ENCODE peak calls at places on chromosome 9, in eight cellular contexts. J is cardiac fibroblast, W is fibroblast of mammary gland, N is BJ, R is body of pancreas, I is Peyer's patch, P is esophagus squamous epithelium, E is left ventricle myocardium inferior. K is an unnamed sample.

GRCh38 chr9:78542491-78543175 is 245.7 kb downstream of the PSAT1 start:
- DNase-seq in J (no peak), W (no peak), N (no peak), R (no peak), I (no peak), P (no peak), E (no peak), K (no peak)

GRCh38 chr9:6305954-6306563 is 22.1 kb upstream of the TPD52L3 start:
- DNase-seq in J (peak), W (peak), N (no peak), R (no peak), I (no peak), P (no peak), E (no peak), K (peak)

GRCh38 chr9:125428060-125428481 is 166.4 kb downstream of the GAPVD1 start:
- DNase-seq in J (peak), W (no peak), N (no peak), R (no peak), I (no peak), P (no peak), E (no peak), K (no peak)

GRCh38 chr9:76255781-76256455 is 138.3 kb downstream of the RFK start:
- DNase-seq in J (peak), W (peak), N (peak), R (peak), I (no peak), P (no peak), E (peak), K (no peak)

GRCh38 chr9:38333047-38333446 is 59.5 kb upstream of the ALDH1B1 start:
- DNase-seq in J (no peak), W (peak), N (no peak), R (no peak), I (no peak), P (no peak), E (no peak), K (no peak)

GRCh38 chr9:98085955-98086354 is 29.4 kb downstream of the NANS start:
- DNase-seq in J (peak), W (peak), N (no peak), R (no peak), I (no peak), P (no peak), E (no peak), K (no peak)

GRCh38 chr9:82996931-82997330 is 66.0 kb downstream of the RASEF start:
- DNase-seq in J (no peak), W (peak), N (no peak), R (no peak), I (no peak), P (no peak), E (no peak), K (no peak)

GRCh38 chr9:101513351-101513750 is 20.3 kb upstream of the RNF20 start:
- DNase-seq in J (no peak), W (no peak), N (no peak), R (no peak), I (no peak), P (no peak), E (no peak), K (no peak)

GRCh38 chr9:75715360-75715759 is 175.1 kb upstream of the PCSK5 start:
- DNase-seq in J (no peak), W (peak), N (no peak), R (no peak), I (no peak), P (no peak), E (no peak), K (no peak)

GRCh38 chr9:76451234-76451633 is 7.7 kb upstream of the GCNT1 start:
- DNase-seq in J (peak), W (peak), N (peak), R (no peak), I (no peak), P (no peak), E (no peak), K (peak)

GRCh38 chr9:37037137-37037743 is 3.2 kb upstream of the PAX5 start:
- DNase-seq in J (no peak), W (no peak), N (no peak), R (no peak), I (no peak), P (no peak), E (no peak), K (no peak)

GRCh38 chr9:71285191-71285656 is 163.8 kb upstream of the TRPM3 start:
- DNase-seq in J (peak), W (peak), N (no peak), R (peak), I (no peak), P (no peak), E (no peak), K (peak)

GRCh38 chr9:131562032-131562959 is 17.0 kb downstream of the PRRT1B start:
- DNase-seq in J (peak), W (peak), N (no peak), R (no peak), I (no peak), P (no peak), E (no peak), K (no peak)

GRCh38 chr9:109590945-109591344 is 92.8 kb upstream of the PTPN3 start:
- DNase-seq in J (no peak), W (no peak), N (no peak), R (peak), I (no peak), P (no peak), E (peak), K (no peak)

GRCh38 chr9:17776735-17777134 is 197.9 kb downstream of the SH3GL2 start:
- DNase-seq in J (peak), W (no peak), N (no peak), R (no peak), I (no peak), P (no peak), E (peak), K (no peak)

GRCh38 chr9:88388886-88389617 is 808 bp downstream of the SPIN1 start:
- DNase-seq in J (peak), W (peak), N (no peak), R (peak), I (peak), P (no peak), E (peak), K (no peak)

GRCh38 chr9:134099123-134099761 is 31.4 kb upstream of the BRD3 start:
- DNase-seq in J (peak), W (peak), N (no peak), R (peak), I (peak), P (no peak), E (no peak), K (peak)

GRCh38 chr9:73118297-73118696 is 33.4 kb upstream of the ANXA1 start:
- DNase-seq in J (no peak), W (peak), N (no peak), R (no peak), I (no peak), P (no peak), E (no peak), K (no peak)

GRCh38 chr9:80954521-80954920 is 734.8 kb downstream of the TLE1 start:
- DNase-seq in J (no peak), W (no peak), N (no peak), R (no peak), I (no peak), P (no peak), E (no peak), K (no peak)

GRCh38 chr9:35856206-35856605 is 14.0 kb downstream of the OR13J1 start:
- DNase-seq in J (no peak), W (no peak), N (no peak), R (no peak), I (no peak), P (no peak), E (no peak), K (no peak)

GRCh38 chr9:98280162-98280561 is 24.7 kb upstream of the TBC1D2 start:
- DNase-seq in J (no peak), W (no peak), N (no peak), R (no peak), I (no peak), P (no peak), E (no peak), K (no peak)

GRCh38 chr9:137069508-137070071 is 767 bp downstream of the SAPCD2 start:
- DNase-seq in J (no peak), W (no peak), N (no peak), R (no peak), I (no peak), P (no peak), E (no peak), K (no peak)

GRCh38 chr9:92970467-92970923 is 23.2 kb downstream of the FGD3 start:
- DNase-seq in J (no peak), W (peak), N (no peak), R (no peak), I (no peak), P (no peak), E (no peak), K (no peak)

GRCh38 chr9:112624711-112625707 is 92.9 kb downstream of the INIP start:
- DNase-seq in J (no peak), W (peak), N (no peak), R (no peak), I (no peak), P (no peak), E (no peak), K (no peak)

GRCh38 chr9:125524522-125524921 is 182.5 kb downstream of the MAPKAP1 start:
- DNase-seq in J (peak), W (peak), N (no peak), R (no peak), I (no peak), P (no peak), E (no peak), K (no peak)

GRCh38 chr9:127971357-127972315 is 9.2 kb downstream of the EEIG1 start:
- DNase-seq in J (no peak), W (no peak), N (no peak), R (no peak), I (peak), P (no peak), E (no peak), K (no peak)

GRCh38 chr9:95409650-95410426 is 92.3 kb upstream of the FANCC start:
- DNase-seq in J (peak), W (peak), N (peak), R (no peak), I (no peak), P (no peak), E (no peak), K (peak)

GRCh38 chr9:81804306-81804705 is 115.0 kb upstream of the TLE1 start:
- DNase-seq in J (no peak), W (peak), N (peak), R (no peak), I (no peak), P (no peak), E (no peak), K (no peak)

GRCh38 chr9:15155826-15156225 is 151.2 kb downstream of the TTC39B start:
- DNase-seq in J (peak), W (peak), N (no peak), R (no peak), I (no peak), P (no peak), E (no peak), K (no peak)

GRCh38 chr9:33489070-33489469 is 15.3 kb upstream of the NOL6 start:
- DNase-seq in J (peak), W (peak), N (peak), R (no peak), I (no peak), P (no peak), E (no peak), K (peak)

GRCh38 chr9:89179535-89179919 is 909 bp upstream of the SHC3 start:
- DNase-seq in J (peak), W (peak), N (no peak), R (no peak), I (no peak), P (no peak), E (no peak), K (peak)

GRCh38 chr9:107337676-107338590 is 54.9 kb downstream of the RAD23B start:
- DNase-seq in J (peak), W (peak), N (no peak), R (peak), I (no peak), P (no peak), E (no peak), K (no peak)

GRCh38 chr9:19378154-19378553 is 1.9 kb downstream of the RPS6 start:
- DNase-seq in J (no peak), W (peak), N (no peak), R (no peak), I (no peak), P (no peak), E (no peak), K (no peak)

GRCh38 chr9:19379697-19380046 is 364 bp downstream of the RPS6 start:
- DNase-seq in J (peak), W (peak), N (no peak), R (peak), I (no peak), P (no peak), E (no peak), K (no peak)

GRCh38 chr9:19376931-19377330 is 3.1 kb downstream of the RPS6 start:
- DNase-seq in J (no peak), W (no peak), N (no peak), R (no peak), I (no peak), P (no peak), E (no peak), K (no peak)

GRCh38 chr9:19378647-19379046 is 1.4 kb downstream of the RPS6 start:
- DNase-seq in J (no peak), W (no peak), N (no peak), R (no peak), I (no peak), P (no peak), E (no peak), K (no peak)

DNA sequence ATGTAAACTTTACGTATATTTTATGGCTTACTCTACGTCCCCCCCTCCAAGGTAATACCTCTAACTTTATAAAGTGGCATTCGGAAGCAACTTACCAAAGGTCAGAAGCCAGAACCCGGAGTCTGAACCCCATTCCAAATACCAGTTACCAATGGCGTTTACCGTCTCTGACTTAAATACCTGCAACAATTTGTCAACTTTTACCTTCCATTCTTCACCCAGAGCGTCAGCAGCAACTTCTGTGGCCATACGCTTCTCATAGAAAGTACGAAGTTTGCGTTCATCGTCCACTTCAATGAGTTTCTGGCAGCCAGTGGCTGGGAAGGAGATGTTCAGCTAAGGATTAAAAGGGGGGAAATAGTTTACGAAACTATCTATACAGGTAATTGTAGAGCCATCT is 753 bp downstream of the RPS6 start:
- DNase-seq in J (no peak), W (no peak), N (no peak), R (no peak), I (no peak), P (no peak), E (no peak), K (no peak)
- H3K4me3 ChIP-seq in J (peak), W (peak), N (peak), R (peak), I (peak), P (peak), E (peak), K (peak)

GRCh38 chr9:121718063-121718462 is 66.6 kb downstream of the DAB2IP start:
- DNase-seq in J (peak), W (peak), N (no peak), R (no peak), I (no peak), P (no peak), E (peak), K (no peak)

GRCh38 chr9:121718501-121718900 is 67.1 kb downstream of the DAB2IP start:
- DNase-seq in J (no peak), W (no peak), N (no peak), R (no peak), I (no peak), P (no peak), E (no peak), K (no peak)

GRCh38 chr9:121721770-121722169 is 70.3 kb downstream of the DAB2IP start:
- DNase-seq in J (no peak), W (peak), N (no peak), R (no peak), I (no peak), P (no peak), E (peak), K (no peak)

GRCh38 chr9:121720992-121721350 is 69.5 kb downstream of the DAB2IP start:
- DNase-seq in J (no peak), W (no peak), N (no peak), R (no peak), I (no peak), P (no peak), E (no peak), K (no peak)

GRCh38 chr9:121720311-121720991 is 69.0 kb downstream of the DAB2IP start:
- DNase-seq in J (no peak), W (no peak), N (no peak), R (no peak), I (peak), P (no peak), E (no peak), K (no peak)
- TF ChIP-seq CTCF in J (no peak), W (no peak), N (peak), R (no peak), I (no peak), P (no peak), E (no peak), K (peak)

GRCh38 chr9:121780641-121781040 is 129.2 kb downstream of the DAB2IP start:
- DNase-seq in J (no peak), W (no peak), N (no peak), R (no peak), I (no peak), P (no peak), E (no peak), K (no peak)
- H3K4me3 ChIP-seq in J (no peak), W (no peak), N (no peak), R (no peak), I (no peak), P (no peak), E (no peak), K (no peak)

GRCh38 chr9:4296217-4296616 is 3.7 kb downstream of the GLIS3 start:
- DNase-seq in J (no peak), W (no peak), N (no peak), R (no peak), I (no peak), P (no peak), E (no peak), K (no peak)
- TF ChIP-seq CTCF in J (peak), W (peak), N (no peak), R (no peak), I (no peak), P (no peak), E (no peak), K (peak)

DNA sequence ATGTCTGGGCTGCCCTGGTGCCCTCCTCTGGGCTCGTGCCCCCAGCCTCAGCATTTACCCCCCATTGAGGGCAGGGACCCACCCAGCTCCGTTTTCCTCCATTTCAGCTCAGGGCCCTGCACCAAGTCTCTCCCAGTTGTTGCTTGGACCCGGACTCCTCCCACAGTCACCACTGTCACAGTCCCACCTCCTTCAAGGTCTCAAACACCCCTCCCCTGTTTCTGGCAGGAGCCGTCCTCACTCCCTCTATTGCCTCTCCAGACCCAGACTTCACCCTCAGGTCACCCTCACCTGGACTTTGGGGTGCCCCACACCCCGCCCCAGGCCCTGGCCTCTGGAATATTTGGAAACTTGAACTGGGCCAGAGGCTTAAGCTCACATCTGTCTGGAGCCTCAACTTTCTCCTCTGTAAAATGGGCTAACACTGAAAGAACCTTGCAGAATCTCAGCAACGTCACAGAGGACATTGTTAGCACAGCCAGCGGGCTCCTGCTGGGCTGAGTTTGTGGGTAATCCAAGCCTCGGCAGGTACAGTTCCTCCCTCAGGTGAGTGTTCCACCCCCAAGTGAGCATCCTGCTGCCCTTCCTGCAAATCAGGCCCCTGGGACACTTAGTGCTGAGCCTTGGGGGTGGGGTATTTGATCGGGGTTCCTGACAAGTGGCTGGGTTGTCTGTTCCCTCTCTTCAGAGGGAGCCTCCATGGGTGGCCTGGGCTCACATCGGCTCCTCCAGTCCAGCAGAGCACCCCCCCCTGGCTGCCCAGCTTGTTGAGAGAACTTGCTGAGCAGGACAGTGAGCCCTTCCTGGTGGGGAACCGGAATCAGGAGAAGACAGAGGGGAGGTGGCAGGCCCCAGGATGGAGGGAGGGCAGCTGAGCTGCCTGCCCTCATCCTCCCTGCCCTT is 130.1 kb downstream of the C9orf50 start:
- DNase-seq in J (no peak), W (no peak), N (no peak), R (peak), I (no peak), P (no peak), E (peak), K (no peak)
- H3K4me3 ChIP-seq in J (peak), W (peak), N (no peak), R (no peak), I (no peak), P (no peak), E (peak), K (peak)

GRCh38 chr9:120366646-120367019 is 213.3 kb downstream of the CDK5RAP2 start:
- DNase-seq in J (peak), W (peak), N (peak), R (peak), I (no peak), P (no peak), E (no peak), K (peak)
- TF ChIP-seq CTCF in J (peak), W (peak), N (peak), R (no peak), I (no peak), P (no peak), E (no peak), K (peak)

GRCh38 chr9:100474950-100475276 is 2.0 kb downstream of the TMEFF1 start:
- DNase-seq in J (no peak), W (no peak), N (no peak), R (no peak), I (no peak), P (no peak), E (no peak), K (no peak)
- H3K4me3 ChIP-seq in J (no peak), W (no peak), N (no peak), R (no peak), I (no peak), P (no peak), E (no peak), K (no peak)

K was measured in epithelial cell of proximal tubule.